ENCODE peak calls at places on chromosomes 6 and 20, in four cellular contexts. L is spleen, Z is brain microvascular endothelial cell, X is right cardiac atrium. B is an unnamed sample.

GRCh38 chr20:60851826-60852704 is 400.0 kb upstream of the CDH4 start:
- DNase-seq in L (no peak), Z (no peak), X (no peak), B (no peak)

GRCh38 chr6:143457563-143458359 is 7.2 kb downstream of the PEX3 start:
- DNase-seq in L (no peak), Z (no peak), X (no peak), B (peak; percentile 8)

GRCh38 chr6:121437861-121438651 is 2.6 kb downstream of the GJA1 start:
- DNase-seq in L (no peak), Z (peak; percentile 60), X (no peak), B (peak; percentile 60)

GRCh38 chr20:17901971-17902370 is 66.6 kb downstream of the SNX5 start:
- DNase-seq in L (no peak), Z (no peak), X (no peak), B (no peak)

GRCh38 chr6:3119040-3119723 is 671 bp downstream of the BPHL start:
- DNase-seq in L (no peak), Z (peak; percentile 19), X (no peak), B (peak; percentile 48)

GRCh38 chr6:3683331-3683730 is 68.2 kb downstream of the PXDC1 start:
- DNase-seq in L (no peak), Z (no peak), X (no peak), B (no peak)

GRCh38 chr6:34743625-34744293 is 13.5 kb upstream of the SNRPC start:
- DNase-seq in L (no peak), Z (no peak), X (no peak), B (no peak)

GRCh38 chr6:95847061-95847460 is 168.7 kb upstream of the FUT9 start:
- DNase-seq in L (no peak), Z (no peak), X (no peak), B (no peak)

GRCh38 chr6:166739655-166740318 is 112.7 kb upstream of the RPS6KA2 start:
- DNase-seq in L (no peak), Z (no peak), X (no peak), B (no peak)

DNA sequence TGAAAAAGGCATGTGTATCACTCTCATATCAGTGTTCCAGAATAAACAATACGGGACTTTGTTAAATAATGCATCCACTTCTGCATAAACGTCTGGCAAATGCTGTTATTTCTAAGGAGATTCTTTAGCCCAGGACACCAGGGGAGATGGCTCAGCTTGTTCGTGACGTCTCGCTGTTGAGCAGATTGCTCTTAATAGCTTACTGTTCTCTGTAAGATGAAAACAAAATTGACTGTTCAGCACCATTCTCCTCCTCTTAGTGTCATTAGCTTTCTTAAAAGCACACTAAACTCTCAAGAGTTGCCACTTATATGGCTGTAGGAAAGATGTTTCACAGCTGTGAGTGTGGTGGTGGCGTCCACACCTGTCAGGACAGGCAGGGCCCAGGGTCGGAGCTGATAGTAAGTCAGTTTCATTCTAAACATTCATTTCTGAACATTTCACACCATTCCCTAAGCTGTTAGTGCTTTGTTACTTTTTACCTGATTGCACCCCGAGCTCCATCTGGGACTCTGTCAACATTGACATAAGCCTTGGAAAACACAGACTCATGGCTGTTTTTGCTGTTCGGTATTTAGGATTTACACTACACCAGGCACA is 132.1 kb downstream of the ZDHHC14 start:
- DNase-seq in L (no peak), Z (no peak), X (no peak), B (no peak)
- H3K4me3 ChIP-seq in L (no peak overlapping the region), Z (no peak overlapping the region), X (no peak overlapping the region), B (no peak overlapping the region)

GRCh38 chr6:141561154-141561553 is 571.6 kb upstream of the GJE1 start:
- DNase-seq in L (no peak), Z (no peak), X (no peak), B (no peak)

GRCh38 chr6:141562181-141562800 is 570.4 kb upstream of the GJE1 start:
- DNase-seq in L (peak; percentile 74), Z (peak; percentile 5), X (peak; percentile 75), B (no peak)

GRCh38 chr6:141562801-141563763 is 569.6 kb upstream of the GJE1 start:
- DNase-seq in L (peak; percentile 72), Z (peak; percentile 54), X (peak; percentile 71), B (peak; percentile 95)
- H3K4me3 ChIP-seq in L (peak overlapping the region; percentile 29), Z (peak overlapping the region; percentile 28), X (peak overlapping the region; percentile 62), B (no peak overlapping the region)

DNA sequence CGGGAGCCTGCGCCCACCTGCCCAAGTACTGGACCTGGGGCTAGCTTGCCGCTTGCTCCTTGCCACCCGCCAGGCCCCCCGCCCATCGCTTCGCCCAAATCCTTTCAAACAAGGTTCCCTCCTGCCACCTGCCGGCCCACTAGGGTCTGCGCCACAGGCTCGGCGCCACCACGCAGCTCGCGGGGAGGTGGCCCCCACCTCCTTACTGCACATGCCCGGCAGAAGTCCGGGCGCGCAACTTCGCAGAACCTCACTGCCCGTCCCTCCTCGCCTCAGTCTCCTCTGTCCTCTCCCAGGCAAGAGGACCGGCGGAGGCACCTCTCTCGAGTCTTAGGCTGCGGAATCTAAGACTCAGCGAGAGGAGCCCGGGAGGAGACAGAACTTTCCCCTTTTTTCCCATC is 11.2 kb downstream of the GNAS-AS1 start:
- DNase-seq in L (peak; percentile 77), Z (no peak), X (peak; percentile 77), B (peak; percentile 26)
- H3K4me3 ChIP-seq in L (no peak overlapping the region), Z (no peak overlapping the region), X (no peak overlapping the region), B (no peak overlapping the region)

DNA sequence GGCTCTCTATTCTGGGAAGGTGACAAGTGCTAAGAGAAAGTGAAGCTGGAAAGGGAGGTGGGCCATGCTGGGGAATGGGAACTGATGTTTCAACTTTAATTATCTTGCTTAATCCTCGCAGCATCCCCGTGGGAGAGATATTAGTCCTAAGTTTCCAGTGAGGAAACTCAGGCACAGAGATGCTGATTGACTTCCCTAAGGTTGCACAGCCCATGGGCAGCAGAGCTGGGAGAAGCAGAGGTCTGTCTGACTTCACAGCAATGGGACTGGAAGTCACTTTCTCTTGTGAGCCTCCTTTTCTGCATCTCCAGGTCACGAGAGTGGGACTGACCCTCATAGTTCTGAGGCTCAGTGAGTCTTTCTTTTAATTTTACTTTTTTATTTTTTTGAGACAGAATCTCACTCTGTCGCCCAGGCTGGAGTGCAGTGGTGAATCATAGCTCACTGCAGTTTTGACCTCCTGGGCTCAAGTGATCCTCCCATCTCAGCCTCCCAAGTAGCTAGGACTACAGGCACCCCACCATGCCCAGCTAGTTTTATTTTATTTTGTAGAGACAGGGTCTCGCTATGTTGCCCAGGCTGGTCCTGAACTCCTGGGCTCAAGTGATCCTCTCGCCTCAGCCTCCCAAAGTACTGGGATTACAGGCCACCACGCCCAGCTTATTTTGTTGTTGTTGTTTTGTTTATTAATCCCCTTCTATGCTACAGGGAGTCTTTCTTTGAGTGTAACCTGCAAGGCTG is 2.6 kb downstream of the RAB44 start:
- DNase-seq in L (peak; percentile 21), Z (no peak), X (no peak), B (no peak)
- H3K4me3 ChIP-seq in L (no peak overlapping the region), Z (no peak overlapping the region), X (no peak overlapping the region), B (no peak overlapping the region)

GRCh38 chr6:98836962-98837944 is 2.9 kb downstream of the POU3F2 start:
- DNase-seq in L (no peak), Z (no peak), X (no peak), B (no peak)

GRCh38 chr6:98834060-98835031 is at the start of gene POU3F2:
- DNase-seq in L (peak; percentile 85), Z (peak; percentile 41), X (peak; percentile 79), B (peak; percentile 96)

GRCh38 chr6:98833101-98834059 is 994 bp upstream of the POU3F2 start:
- DNase-seq in L (peak; percentile 81), Z (no peak), X (peak; percentile 67), B (peak; percentile 58)

GRCh38 chr6:98836025-98836961 is 1.9 kb downstream of the POU3F2 start:
- DNase-seq in L (no peak), Z (no peak), X (no peak), B (no peak)

DNA sequence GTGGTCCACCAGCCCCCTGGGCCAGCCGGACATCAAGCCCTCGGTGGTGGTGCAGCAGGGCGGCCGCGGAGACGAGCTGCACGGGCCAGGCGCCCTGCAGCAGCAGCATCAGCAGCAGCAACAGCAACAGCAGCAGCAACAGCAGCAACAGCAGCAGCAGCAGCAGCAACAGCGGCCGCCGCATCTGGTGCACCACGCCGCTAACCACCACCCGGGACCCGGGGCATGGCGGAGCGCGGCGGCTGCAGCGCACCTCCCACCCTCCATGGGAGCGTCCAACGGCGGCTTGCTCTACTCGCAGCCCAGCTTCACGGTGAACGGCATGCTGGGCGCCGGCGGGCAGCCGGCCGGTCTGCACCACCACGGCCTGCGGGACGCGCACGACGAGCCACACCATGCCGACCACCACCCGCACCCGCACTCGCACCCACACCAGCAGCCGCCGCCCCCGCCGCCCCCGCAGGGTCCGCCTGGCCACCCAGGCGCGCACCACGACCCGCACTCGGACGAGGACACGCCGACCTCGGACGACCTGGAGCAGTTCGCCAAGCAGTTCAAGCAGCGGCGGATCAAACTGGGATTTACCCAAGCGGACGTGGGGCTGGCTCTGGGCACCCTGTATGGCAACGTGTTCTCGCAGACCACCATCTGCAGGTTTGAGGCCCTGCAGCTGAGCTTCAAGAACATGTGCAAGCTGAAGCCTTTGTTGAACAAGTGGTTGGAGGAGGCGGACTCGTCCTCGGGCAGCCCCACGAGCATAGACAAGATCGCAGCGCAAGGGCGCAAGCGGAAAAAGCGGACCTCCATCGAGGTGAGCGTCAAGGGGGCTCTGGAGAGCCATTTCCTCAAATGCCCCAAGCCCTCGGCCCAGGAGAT is 1.0 kb downstream of the POU3F2 start:
- DNase-seq in L (peak; percentile 75), Z (no peak), X (peak; percentile 51), B (no peak)
- H3K4me3 ChIP-seq in L (peak overlapping the region; percentile 63), Z (peak overlapping the region; percentile 53), X (peak overlapping the region; percentile 79), B (peak overlapping the region; percentile 49)

GRCh38 chr6:33730611-33731010 is 16.1 kb downstream of the IP6K3 start:
- DNase-seq in L (no peak), Z (no peak), X (no peak), B (no peak)
- H3K4me3 ChIP-seq in L (no peak overlapping the region), Z (no peak overlapping the region), X (no peak overlapping the region), B (no peak overlapping the region)

GRCh38 chr6:73632346-73632745 is 21.4 kb downstream of the SLC17A5 start:
- DNase-seq in L (no peak), Z (no peak), X (no peak), B (no peak)

GRCh38 chr6:73631849-73632248 is 21.9 kb downstream of the SLC17A5 start:
- DNase-seq in L (no peak), Z (no peak), X (no peak), B (peak; percentile 24)

GRCh38 chr6:73639015-73639414 is 14.8 kb downstream of the SLC17A5 start:
- DNase-seq in L (no peak), Z (no peak), X (no peak), B (no peak)

GRCh38 chr6:73637404-73637803 is 16.4 kb downstream of the SLC17A5 start:
- DNase-seq in L (no peak), Z (no peak), X (no peak), B (no peak)

DNA sequence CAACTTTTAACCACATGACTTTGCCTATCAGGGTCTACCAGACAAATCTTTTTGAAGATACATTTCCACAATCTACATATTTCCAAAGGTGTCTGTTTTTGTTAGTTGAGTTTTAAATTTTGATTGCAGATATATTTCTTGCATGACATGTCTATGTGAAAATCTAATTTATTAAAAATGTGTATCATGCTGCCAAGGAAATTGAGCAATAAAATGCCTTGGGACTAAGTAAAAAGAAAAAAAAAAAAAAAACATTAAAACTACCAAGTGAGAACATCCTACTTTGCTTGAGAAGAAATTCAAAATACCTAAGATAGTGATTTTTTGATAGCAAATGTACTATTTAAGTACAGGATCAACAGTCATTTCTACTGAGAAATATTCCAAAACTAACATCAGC is 17.7 kb downstream of the SLC17A5 start:
- DNase-seq in L (no peak), Z (no peak), X (no peak), B (no peak)
- H3K4me3 ChIP-seq in L (no peak overlapping the region), Z (no peak overlapping the region), X (no peak overlapping the region), B (no peak overlapping the region)